ENCODE peak calls at places on chromosomes 3 and 15, in four cellular contexts. V is HepG2, M is K562, P is GM12878. W is an unnamed sample. For H4K20me1, the result is how much of the 10 kb centered on the place peaks cover.

GRCh38 chr3:194203482-194204035 is 67.6 kb downstream of the HES1 start:
- DNase-seq in P (no peak), V (no peak), M (no peak), W (no peak)

GRCh38 chr3:50655009-50655830 is 19.5 kb upstream of the DOCK3 start:
- DNase-seq in P (no peak), V (no peak), M (no peak), W (peak)

GRCh38 chr15:90315276-90315982 is 36.7 kb upstream of the ZNF774 start:
- DNase-seq in M (no peak), P (no peak), V (peak), W (peak)

GRCh38 chr3:136778865-136779264 is 26.7 kb upstream of the STAG1 start:
- DNase-seq in P (no peak), V (no peak), M (no peak), W (peak)

GRCh38 chr3:112116777-112117186 is 16.3 kb downstream of the GCSAM start:
- DNase-seq in V (no peak), P (no peak), M (no peak), W (no peak)

GRCh38 chr15:70054366-70054765 is 43.4 kb downstream of the TLE3 start:
- DNase-seq in V (no peak), M (no peak), P (no peak), W (no peak)

GRCh38 chr3:8571256-8571655 is 69.6 kb downstream of the LMCD1 start:
- DNase-seq in M (no peak), P (no peak), V (no peak), W (no peak)

GRCh38 chr15:84649706-84650105 is 4.4 kb downstream of the WDR73 start:
- DNase-seq in V (no peak), P (no peak), M (no peak), W (peak)

GRCh38 chr15:73637527-73637926 is 4.3 kb upstream of the NPTN start:
- DNase-seq in V (no peak), P (no peak), M (no peak), W (no peak)

GRCh38 chr3:177071496-177072156 is 125.7 kb downstream of the TBL1XR1 start:
- DNase-seq in P (no peak), M (no peak), V (no peak), W (no peak)

GRCh38 chr3:44039006-44039405 is 202.7 kb upstream of the TOPAZ1 start:
- DNase-seq in P (no peak), M (no peak), V (no peak), W (no peak)

GRCh38 chr15:39919396-39919739 is 698 bp downstream of the GPR176 start:
- DNase-seq in P (no peak), V (no peak), M (no peak), W (no peak)

GRCh38 chr3:57086201-57086600 is 25.7 kb downstream of the SPATA12 start:
- DNase-seq in M (no peak), P (no peak), V (peak), W (no peak)

GRCh38 chr3:55267206-55267930 is 219.7 kb downstream of the WNT5A start:
- DNase-seq in P (no peak), V (no peak), M (no peak), W (peak)

GRCh38 chr15:45023659-45024320 is 795 bp downstream of the SORD start:
- DNase-seq in V (no peak), P (no peak), M (peak), W (peak)

GRCh38 chr3:15050405-15051092 is 14.6 kb downstream of the MRPS25 start:
- DNase-seq in M (no peak), V (no peak), P (peak), W (no peak)

GRCh38 chr3:71372911-71373637 is 210.5 kb downstream of the FOXP1 start:
- DNase-seq in P (no peak), V (no peak), M (no peak), W (no peak)

GRCh38 chr3:143302638-143303171 is 183.1 kb downstream of the CHST2 start:
- DNase-seq in P (no peak), V (no peak), M (no peak), W (peak)

GRCh38 chr3:134373942-134374790 is at the start of gene AMOTL2:
- DNase-seq in P (no peak), M (peak), V (peak), W (peak)

GRCh38 chr3:42836545-42837123 is 27.4 kb downstream of the ACKR2 start:
- DNase-seq in V (no peak), M (peak), P (no peak), W (no peak)

GRCh38 chr15:74788716-74789151 is 6.9 kb downstream of the CSK start:
- DNase-seq in M (no peak), P (peak), V (no peak), W (no peak)

GRCh38 chr15:44603126-44603525 is 60.3 kb downstream of the SPG11 start:
- DNase-seq in P (no peak), M (no peak), V (no peak), W (no peak)

GRCh38 chr15:33985287-33985686 is 17.0 kb downstream of the CHRM5 start:
- DNase-seq in V (no peak), P (no peak), M (no peak), W (peak)

GRCh38 chr3:58518304-58518789 is 18.6 kb downstream of the ACOX2 start:
- DNase-seq in V (peak), P (no peak), M (no peak), W (no peak)

GRCh38 chr3:142086581-142087090 is 62.7 kb downstream of the TFDP2 start:
- DNase-seq in M (no peak), P (no peak), V (peak), W (no peak)

GRCh38 chr3:1971780-1972179 is 126.9 kb upstream of the CNTN4 start:
- DNase-seq in P (no peak), V (no peak), M (no peak), W (no peak)

GRCh38 chr3:197854596-197855343 is 63.7 kb downstream of the LRCH3 start:
- DNase-seq in P (no peak), M (no peak), V (no peak), W (peak)

GRCh38 chr3:39107056-39107873 is at the start of the genes GORASP1 and TTC21A:
- DNase-seq in V (peak), P (no peak), M (peak), W (peak)

GRCh38 chr15:21261965-21262850 is 178.1 kb downstream of the POTEB3 start:
- DNase-seq in V (no peak), P (no peak), M (no peak), W (no peak)
- TF ChIP-seq BHLHE40 in V (no peak), P (no peak), M (no peak), W (no peak)

DNA sequence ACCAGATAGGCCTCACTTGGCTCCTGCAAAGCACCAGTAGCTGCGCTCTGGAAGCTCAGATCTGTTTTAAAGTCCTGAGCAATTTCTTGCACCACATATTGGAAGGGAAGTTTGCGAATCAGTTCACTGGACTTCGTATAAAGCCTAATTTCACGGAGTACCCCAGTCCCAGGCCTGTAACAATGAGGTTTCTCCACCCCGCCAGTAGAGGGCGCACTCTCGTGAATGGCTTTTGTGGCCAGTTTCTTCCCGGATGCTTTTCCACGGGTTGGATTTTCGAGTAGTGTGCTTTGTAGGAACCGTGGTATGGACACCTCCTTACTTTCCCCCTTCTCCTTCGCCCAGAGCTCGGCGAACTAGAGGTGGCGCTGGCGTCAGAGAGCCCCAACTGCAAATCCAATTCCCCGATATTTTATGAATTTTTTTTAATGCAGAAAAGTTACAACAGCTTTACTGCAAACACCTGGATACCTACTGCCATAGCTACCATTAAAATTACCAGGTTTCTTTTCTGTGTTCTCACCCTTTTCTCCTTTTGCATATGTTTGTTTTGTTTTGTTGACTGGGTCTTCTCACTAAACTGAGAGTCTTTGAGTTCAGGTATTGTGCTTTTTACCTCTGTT is 13.3 kb downstream of the RARB start:
- DNase-seq in M (peak), P (no peak), V (no peak), W (no peak)
- TF ChIP-seq USF2 in M (no peak), P (no peak), V (no peak), W (no peak)

GRCh38 chr15:100614918-100615317 is 12.5 kb downstream of the ASB7 start:
- DNase-seq in V (no peak), P (no peak), M (no peak), W (no peak)

GRCh38 chr15:100616700-100617099 is 14.3 kb downstream of the ASB7 start:
- DNase-seq in M (no peak), V (no peak), P (no peak), W (no peak)

GRCh38 chr15:100615801-100616200 is 13.4 kb downstream of the ASB7 start:
- DNase-seq in P (no peak), M (no peak), V (no peak), W (no peak)

GRCh38 chr15:100612539-100612938 is 10.2 kb downstream of the ASB7 start:
- DNase-seq in V (no peak), P (no peak), M (no peak), W (no peak)

GRCh38 chr15:100614336-100614735 is 11.9 kb downstream of the ASB7 start:
- DNase-seq in M (no peak), V (no peak), P (no peak), W (no peak)
- H4K20me1 ChIP-seq in M (under half), V (under half), P (under half), W (under half)

GRCh38 chr3:183491109-183491922 is 62.9 kb upstream of the MCF2L2 start:
- DNase-seq in V (no peak), M (no peak), P (no peak), W (no peak)

GRCh38 chr3:183491923-183492848 is 63.3 kb downstream of the KLHL6 start:
- DNase-seq in M (no peak), P (no peak), V (no peak), W (no peak)

GRCh38 chr3:183489455-183490210 is 61.2 kb upstream of the MCF2L2 start:
- DNase-seq in V (no peak), M (no peak), P (no peak), W (peak)

GRCh38 chr3:183490211-183490601 is 61.8 kb upstream of the MCF2L2 start:
- DNase-seq in V (no peak), M (no peak), P (no peak), W (no peak)

GRCh38 chr3:183490653-183491052 is 62.2 kb upstream of the MCF2L2 start:
- DNase-seq in P (no peak), V (peak), M (no peak), W (no peak)
- TF ChIP-seq BHLHE40 in P (no peak), V (no peak), M (no peak), W (no peak)